ENCODE peak calls at places on chromosomes 11 and 22, in seven cellular contexts. N is psoas muscle, Q is left lung, F is endodermal cell, Y is astrocyte, T is IMR-90, O is suprapubic skin. Z is an unnamed sample. For H3K4me1 and H3K27me3, the result is how much of the 10 kb centered on the place peaks cover.

GRCh38 chr11:66568124-66568916 is at the start of gene CTSF:
- DNase-seq in T (peak), Q (peak), N (peak), O (peak), Y (peak), F (peak), Z (no peak)

GRCh38 chr22:24697671-24698082 is 76.8 kb downstream of the PIWIL3 start:
- DNase-seq in N (peak), O (no peak), Q (peak), T (no peak), Y (no peak), F (no peak), Z (no peak)

GRCh38 chr22:32042924-32043323 is at the start of gene SLC5A1:
- DNase-seq in N (no peak), O (peak), T (no peak), Q (peak), Y (no peak), F (no peak), Z (no peak)

GRCh38 chr11:103035656-103036434 is 56.1 kb downstream of the DCUN1D5 start:
- DNase-seq in Q (no peak), T (peak), Y (peak), N (no peak), O (no peak), F (peak), Z (no peak)

GRCh38 chr11:64025205-64025604 is 10.5 kb upstream of the FLRT1 start:
- DNase-seq in Y (no peak), T (no peak), Q (no peak), N (no peak), O (no peak), F (peak), Z (no peak)

GRCh38 chr11:12811861-12812260 is 137.6 kb downstream of the TEAD1 start:
- DNase-seq in N (no peak), T (no peak), O (no peak), F (no peak), Q (no peak), Y (no peak), Z (no peak)

GRCh38 chr11:8870461-8871282 is 40.3 kb upstream of the AKIP1 start:
- DNase-seq in Y (peak), N (peak), T (peak), F (peak), Q (peak), O (peak), Z (no peak)

GRCh38 chr11:15493921-15494630 is 379.4 kb downstream of the INSC start:
- DNase-seq in Y (no peak), N (no peak), Q (no peak), T (no peak), F (no peak), O (no peak), Z (no peak)

GRCh38 chr11:88059326-88059725 is 115.9 kb downstream of the RAB38 start:
- DNase-seq in T (no peak), Q (no peak), N (no peak), F (no peak), O (no peak), Y (peak), Z (no peak)

GRCh38 chr22:17106161-17106784 is 14.9 kb downstream of the TMEM121B start:
- DNase-seq in N (no peak), Y (no peak), O (no peak), F (peak), T (no peak), Q (peak), Z (no peak)

GRCh38 chr11:73951797-73952196 is 971 bp downstream of the DNAJB13 start:
- DNase-seq in O (no peak), T (peak), N (no peak), Y (peak), F (peak), Q (no peak), Z (no peak)

GRCh38 chr11:118145285-118146227 is 7.1 kb downstream of the SCN4B start:
- DNase-seq in T (peak), O (peak), F (peak), N (peak), Q (peak), Y (peak), Z (no peak)

GRCh38 chr11:12121504-12121903 is 11.1 kb downstream of the MICAL2 start:
- DNase-seq in F (no peak), Q (no peak), O (no peak), N (no peak), Y (no peak), T (no peak), Z (no peak)

DNA sequence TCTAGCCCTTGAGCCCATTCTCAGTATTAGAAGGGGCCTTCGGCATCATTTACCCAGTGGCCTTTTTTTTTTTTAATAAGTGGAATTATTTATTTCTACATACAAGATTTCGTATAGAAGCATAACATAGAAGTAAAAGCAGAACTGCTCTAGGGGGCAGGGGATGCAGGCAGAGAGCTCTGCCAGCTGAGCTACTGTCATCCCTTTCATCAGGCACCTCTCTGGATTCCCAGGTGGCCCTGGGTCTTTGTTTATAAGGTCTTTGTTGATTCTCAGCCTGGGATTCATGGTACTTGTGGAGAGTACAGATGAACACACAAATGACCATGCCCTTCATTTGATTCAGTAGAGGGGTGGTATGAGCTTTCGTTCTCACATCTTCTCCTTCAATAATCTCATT is 66.4 kb downstream of the GAB2 start:
- DNase-seq in O (no peak), N (no peak), Q (no peak), Y (no peak), T (no peak), F (no peak), Z (no peak)
- H3K4me1 ChIP-seq in O (half or more), N (under half), Q (half or more), Y (under half), T (under half), F (under half), Z (half or more)

GRCh38 chr11:123062158-123062891 is 389 bp upstream of the HSPA8 start:
- DNase-seq in T (peak), Y (peak), F (peak), Q (peak), O (peak), N (peak), Z (peak)
- TF ChIP-seq CTCF in T (no peak), Y (no peak), F (no peak), Q (no peak), O (no peak), N (no peak), Z (no peak)

DNA sequence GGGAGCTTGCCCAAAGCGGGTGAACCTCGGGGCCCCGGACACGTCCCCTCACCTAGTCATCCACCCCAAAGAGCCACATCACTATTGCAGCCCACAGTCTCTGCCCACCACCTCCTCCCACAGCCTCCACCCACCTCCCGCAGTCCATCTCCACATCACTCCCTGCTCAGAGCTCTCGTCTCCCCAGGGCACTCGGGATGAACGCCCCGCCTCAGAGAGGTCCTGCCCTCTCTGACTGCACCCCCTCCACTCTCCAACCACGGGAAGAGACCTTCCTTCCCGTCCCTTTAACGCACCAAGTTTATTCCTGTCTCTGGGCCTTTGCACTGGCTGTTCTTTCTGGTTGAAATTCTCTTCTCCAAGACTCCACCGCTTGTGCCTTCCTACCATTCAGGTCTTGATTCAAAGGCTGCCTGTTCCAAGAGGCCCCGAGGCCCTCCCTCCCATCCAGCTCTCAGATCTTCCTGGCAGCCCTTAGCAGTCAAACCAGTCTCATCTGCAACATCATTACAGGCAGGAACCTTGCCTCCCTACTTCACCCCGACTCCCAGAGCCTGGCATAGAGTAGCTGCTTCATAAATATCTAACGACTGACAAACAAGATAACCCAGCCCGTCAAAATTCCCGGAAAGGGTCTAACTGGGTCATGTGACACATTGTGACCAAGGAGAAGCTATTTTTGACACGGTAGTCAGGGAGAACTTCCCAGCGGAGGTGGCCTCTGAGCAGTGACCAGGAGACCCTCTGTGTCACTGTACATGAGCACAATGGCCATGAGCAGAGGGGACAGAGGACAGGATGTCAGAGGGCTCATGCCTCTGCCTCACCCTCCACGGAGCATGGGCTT is 11.1 kb downstream of the KCNJ4 start:
- DNase-seq in O (no peak), Y (no peak), F (no peak), Q (no peak), N (no peak), T (no peak), Z (no peak)
- H3K27me3 ChIP-seq in O (under half), Y (under half), F (under half), Q (half or more), N (under half), T (half or more), Z (under half)

DNA sequence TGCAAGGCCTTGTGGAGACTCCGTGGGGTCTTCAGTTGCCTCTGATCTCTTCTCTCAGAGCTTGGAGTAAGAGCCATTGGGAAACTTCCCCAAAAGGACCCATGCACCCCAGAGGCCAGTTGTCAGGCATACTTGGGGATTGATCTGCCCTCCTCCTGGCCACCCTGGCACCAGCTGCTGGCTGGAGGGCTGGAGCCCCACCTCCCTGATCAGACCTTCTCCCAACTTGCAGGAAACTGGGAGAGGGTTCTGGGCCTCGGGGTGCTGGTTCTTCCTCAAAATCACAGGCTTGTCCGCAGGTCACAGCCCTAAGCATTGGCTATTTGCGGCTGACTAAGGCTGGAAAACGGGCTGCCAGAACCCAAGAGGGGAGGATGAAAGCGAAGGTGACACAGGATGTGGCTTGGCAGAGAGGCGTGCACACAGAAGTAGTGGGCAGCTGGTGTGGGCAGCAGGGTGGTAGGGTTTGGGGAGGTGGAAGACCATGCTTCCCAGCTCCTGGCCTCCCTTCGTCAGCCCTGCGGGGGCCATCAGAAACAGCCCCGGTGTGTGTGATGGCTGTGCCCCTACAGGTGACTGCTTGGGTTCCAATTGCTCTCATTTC is 1.3 kb upstream of the DGKZ start:
- DNase-seq in N (no peak), F (no peak), T (no peak), Y (no peak), Q (no peak), O (no peak), Z (no peak)
- H3K4me1 ChIP-seq in N (under half), F (under half), T (under half), Y (under half), Q (half or more), O (half or more), Z (half or more)

Z was measured in vagina.